ENCODE peak calls at places on chromosomes 1 and 21, in ten cellular contexts. E is keratinocyte; Q is heart right ventricle; C is cardiac muscle cell; T is OCI-LY7; M is CD4-positive, alpha-beta T cell; V is aorta; O is sigmoid colon; U is right cardiac atrium; F is suprapubic skin. K is an unnamed sample.

GRCh38 chr1:219988818-219989217 is 57.5 kb downstream of the EPRS1 start:
- DNase-seq in E (no peak), Q (no peak), C (no peak), T (no peak), M (no peak), V (no peak), O (no peak), U (no peak), F (no peak), K (no peak)

GRCh38 chr1:94160811-94161210 is 39.9 kb upstream of the ABCA4 start:
- DNase-seq in E (no peak), Q (no peak), C (no peak), T (no peak), M (no peak), V (no peak), O (no peak), U (no peak), F (no peak), K (no peak)

GRCh38 chr1:189131576-189131975 is 1346.1 kb downstream of the BRINP3 start:
- DNase-seq in E (no peak), Q (no peak), C (no peak), T (no peak), M (no peak), V (no peak), O (no peak), U (no peak), F (no peak), K (no peak)

GRCh38 chr1:83846138-83846537 is 152.8 kb downstream of the TTLL7 start:
- DNase-seq in E (no peak), Q (no peak), C (no peak), T (no peak), M (no peak), V (no peak), O (no peak), U (no peak), F (no peak), K (no peak)

GRCh38 chr1:209674957-209675566 is at the start of gene G0S2:
- DNase-seq in E (no peak), Q (peak), C (peak), T (no peak), M (peak), V (peak), O (peak), U (peak), F (no peak), K (no peak)

GRCh38 chr21:18608226-18608625 is 204.6 kb upstream of the TMPRSS15 start:
- DNase-seq in E (no peak), Q (no peak), C (no peak), T (no peak), M (no peak), V (no peak), O (no peak), U (no peak), F (no peak), K (no peak)

GRCh38 chr1:227940791-227941241 is 6.9 kb downstream of the WNT9A start:
- DNase-seq in E (no peak), Q (no peak), C (no peak), T (no peak), M (no peak), V (no peak), O (peak), U (peak), F (peak), K (no peak)

GRCh38 chr1:109385417-109385816 is 12.3 kb downstream of the SORT1 start:
- DNase-seq in E (no peak), Q (peak), C (no peak), T (no peak), M (no peak), V (peak), O (peak), U (peak), F (no peak), K (no peak)

GRCh38 chr1:81834921-81835698 is 34.4 kb downstream of the ADGRL2 start:
- DNase-seq in E (no peak), Q (peak), C (no peak), T (no peak), M (no peak), V (no peak), O (no peak), U (peak), F (no peak), K (no peak)

GRCh38 chr1:12009318-12010001 is 9.8 kb upstream of the MIIP start:
- DNase-seq in E (no peak), Q (no peak), C (no peak), T (no peak), M (no peak), V (no peak), O (no peak), U (no peak), F (no peak), K (no peak)

GRCh38 chr1:153058154-153058553 is 842 bp upstream of the SPRR2A start:
- DNase-seq in E (no peak), Q (no peak), C (no peak), T (no peak), M (no peak), V (no peak), O (no peak), U (no peak), F (no peak), K (no peak)

GRCh38 chr1:62423580-62424242 is 13.1 kb upstream of the USP1 start:
- DNase-seq in E (no peak), Q (no peak), C (no peak), T (no peak), M (no peak), V (no peak), O (no peak), U (no peak), F (no peak), K (no peak)

GRCh38 chr1:246724725-246725095 is 501 bp downstream of the SCCPDH start:
- DNase-seq in E (no peak), Q (no peak), C (peak), T (no peak), M (no peak), V (no peak), O (no peak), U (no peak), F (no peak), K (no peak)

GRCh38 chr1:169601096-169601881 is 15.0 kb upstream of the F5 start:
- DNase-seq in E (no peak), Q (no peak), C (peak), T (peak), M (no peak), V (no peak), O (no peak), U (no peak), F (no peak), K (no peak)

GRCh38 chr1:51627672-51628071 is 10.8 kb downstream of the OSBPL9 start:
- DNase-seq in E (no peak), Q (no peak), C (peak), T (peak), M (no peak), V (no peak), O (no peak), U (no peak), F (no peak), K (no peak)

GRCh38 chr1:205504311-205505075 is at the start of gene CDK18:
- DNase-seq in E (peak), Q (peak), C (peak), T (peak), M (peak), V (peak), O (peak), U (peak), F (peak), K (no peak)

GRCh38 chr1:8373547-8374270 is 55.8 kb downstream of the SLC45A1 start:
- DNase-seq in E (no peak), Q (peak), C (peak), T (no peak), M (no peak), V (peak), O (peak), U (peak), F (no peak), K (no peak)

GRCh38 chr1:22662318-22662717 is 9.3 kb downstream of the C1QB start:
- DNase-seq in E (no peak), Q (no peak), C (peak), T (peak), M (no peak), V (peak), O (no peak), U (no peak), F (no peak), K (no peak)

GRCh38 chr1:15248238-15248637 is 1.2 kb downstream of the FHAD1 start:
- DNase-seq in E (no peak), Q (no peak), C (no peak), T (no peak), M (no peak), V (no peak), O (no peak), U (no peak), F (no peak), K (no peak)

GRCh38 chr1:112957133-112957812 is 1.3 kb upstream of the SLC16A1 start:
- DNase-seq in E (no peak), Q (peak), C (peak), T (peak), M (peak), V (no peak), O (peak), U (no peak), F (no peak), K (no peak)

GRCh38 chr1:17686258-17686657 is 68.9 kb upstream of the ACTL8 start:
- DNase-seq in E (no peak), Q (no peak), C (no peak), T (no peak), M (no peak), V (no peak), O (no peak), U (no peak), F (no peak), K (no peak)

GRCh38 chr1:32764826-32765545 is 52.2 kb downstream of the YARS1 start:
- DNase-seq in E (no peak), Q (no peak), C (no peak), T (no peak), M (no peak), V (no peak), O (no peak), U (no peak), F (no peak), K (no peak)

GRCh38 chr1:29256979-29257804 is 20.9 kb downstream of the PTPRU start:
- DNase-seq in E (no peak), Q (no peak), C (peak), T (no peak), M (no peak), V (no peak), O (peak), U (no peak), F (no peak), K (no peak)

GRCh38 chr1:40162791-40163441 is 1.7 kb downstream of the RLF start:
- DNase-seq in E (no peak), Q (no peak), C (no peak), T (no peak), M (no peak), V (no peak), O (no peak), U (no peak), F (no peak), K (no peak)
- H3K27ac ChIP-seq in E (peak), Q (no peak), C (peak), T (no peak), M (no peak), V (no peak), O (no peak), U (no peak), F (no peak), K (no peak)

GRCh38 chr1:157721985-157722384 is 21.4 kb upstream of the FCRL3 start:
- DNase-seq in E (no peak), Q (no peak), C (no peak), T (peak), M (no peak), V (no peak), O (no peak), U (no peak), F (no peak), K (no peak)

GRCh38 chr1:157725214-157725577 is 24.6 kb upstream of the FCRL3 start:
- DNase-seq in E (no peak), Q (no peak), C (no peak), T (peak), M (no peak), V (no peak), O (no peak), U (no peak), F (no peak), K (no peak)

GRCh38 chr1:157723157-157723556 is 22.6 kb upstream of the FCRL3 start:
- DNase-seq in E (no peak), Q (no peak), C (no peak), T (no peak), M (no peak), V (no peak), O (no peak), U (no peak), F (no peak), K (no peak)

DNA sequence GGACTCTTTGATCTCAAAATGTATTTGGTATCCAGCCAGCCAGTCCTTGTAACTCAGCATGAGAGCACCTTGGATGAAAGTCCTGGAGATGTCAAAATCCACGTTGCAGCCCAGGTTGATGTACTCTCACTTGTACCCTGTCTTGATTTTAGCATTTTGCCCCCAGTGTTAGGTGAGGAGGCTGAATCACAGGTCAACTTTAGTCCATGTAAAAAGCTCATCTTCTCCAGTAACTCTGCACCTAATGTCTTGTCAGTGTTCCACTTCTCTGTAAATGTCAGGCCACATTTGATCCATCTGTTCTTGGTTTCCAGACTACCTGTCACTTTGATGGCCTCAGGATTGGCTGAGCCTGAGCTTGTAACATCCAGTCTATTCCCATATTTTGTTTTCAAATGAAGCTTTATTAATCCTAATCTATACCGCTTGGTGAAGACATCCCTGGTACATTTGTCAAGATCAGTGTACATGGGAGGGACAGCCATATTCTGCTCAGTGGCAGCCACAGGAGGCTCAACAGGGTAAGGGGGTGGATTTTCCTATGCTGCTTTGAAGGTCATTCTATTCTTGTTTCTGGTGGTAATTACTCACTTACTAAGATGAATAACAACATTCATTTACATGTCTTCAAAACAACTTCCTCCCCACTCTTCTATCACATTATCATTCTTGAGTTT is 24.1 kb upstream of the FCRL3 start:
- DNase-seq in E (no peak), Q (no peak), C (no peak), T (peak), M (no peak), V (no peak), O (no peak), U (no peak), F (no peak), K (no peak)
- H3K27ac ChIP-seq in E (no peak), Q (no peak), C (no peak), T (peak), M (no peak), V (no peak), O (no peak), U (no peak), F (no peak), K (no peak)

GRCh38 chr1:214281030-214281901 is at the start of gene SMYD2:
- DNase-seq in E (peak), Q (peak), C (peak), T (peak), M (peak), V (peak), O (peak), U (peak), F (no peak), K (peak)
- H3K27ac ChIP-seq in E (peak), Q (peak), C (peak), T (peak), M (peak), V (peak), O (peak), U (peak), F (peak), K (peak)

DNA sequence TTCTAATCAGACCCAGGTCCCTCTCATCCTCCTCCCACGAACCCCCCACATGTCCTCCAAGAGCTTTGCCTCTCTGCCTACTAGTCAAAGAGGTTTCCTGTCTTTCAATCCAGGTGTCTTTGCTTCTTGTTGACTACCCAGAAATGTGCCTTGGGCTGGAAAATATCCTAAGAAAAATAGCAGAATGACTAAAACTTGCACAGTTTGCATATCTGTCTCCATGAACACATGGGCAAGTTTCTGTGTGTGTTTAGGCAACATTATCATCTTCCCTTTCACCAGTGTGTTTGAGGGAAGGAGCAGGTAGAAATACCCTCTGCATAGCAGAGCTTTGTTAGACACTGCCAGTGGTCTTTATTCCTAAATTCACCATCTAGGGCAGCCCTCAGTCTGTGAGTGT is 1.5 kb downstream of the C1orf116 start:
- DNase-seq in E (no peak), Q (no peak), C (no peak), T (no peak), M (no peak), V (no peak), O (no peak), U (no peak), F (no peak), K (no peak)
- H3K27ac ChIP-seq in E (peak), Q (no peak), C (no peak), T (no peak), M (no peak), V (no peak), O (no peak), U (no peak), F (peak), K (peak)

DNA sequence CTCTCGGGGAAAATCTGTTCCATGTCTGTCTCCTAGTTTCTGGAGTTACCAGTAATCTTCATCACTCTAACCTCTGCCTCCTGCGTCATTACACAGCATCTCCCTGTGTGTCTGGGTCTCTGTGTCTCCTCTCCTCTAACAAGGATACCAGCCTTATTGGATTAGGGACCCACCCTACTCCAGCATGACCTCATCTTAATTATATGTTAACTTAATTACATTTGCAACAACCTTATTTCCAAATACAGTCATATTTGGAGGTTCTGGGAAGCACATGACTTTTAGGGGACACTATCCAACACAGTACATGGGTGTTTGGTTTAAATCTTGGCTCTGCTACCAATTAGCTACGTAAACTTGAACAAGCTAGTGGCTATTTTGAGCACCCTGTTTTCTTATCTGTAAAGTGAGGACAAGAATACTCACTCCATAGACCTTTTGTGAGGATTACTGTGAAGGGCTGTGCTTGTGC is 83.9 kb upstream of the SGIP1 start:
- DNase-seq in E (no peak), Q (peak), C (peak), T (no peak), M (no peak), V (no peak), O (no peak), U (no peak), F (no peak), K (no peak)
- H3K27ac ChIP-seq in E (no peak), Q (peak), C (peak), T (no peak), M (no peak), V (no peak), O (peak), U (peak), F (no peak), K (no peak)

GRCh38 chr1:192544983-192545393 is 30.6 kb upstream of the RGS1 start:
- DNase-seq in E (no peak), Q (no peak), C (no peak), T (no peak), M (no peak), V (no peak), O (no peak), U (no peak), F (no peak), K (no peak)

GRCh38 chr1:192535916-192536662 is 39.5 kb upstream of the RGS1 start:
- DNase-seq in E (no peak), Q (no peak), C (no peak), T (no peak), M (no peak), V (no peak), O (no peak), U (no peak), F (no peak), K (no peak)

GRCh38 chr1:192538407-192539311 is 36.9 kb upstream of the RGS1 start:
- DNase-seq in E (no peak), Q (peak), C (no peak), T (peak), M (no peak), V (no peak), O (no peak), U (no peak), F (no peak), K (no peak)

GRCh38 chr1:192543445-192543844 is 32.1 kb upstream of the RGS1 start:
- DNase-seq in E (no peak), Q (no peak), C (no peak), T (no peak), M (no peak), V (no peak), O (no peak), U (no peak), F (no peak), K (no peak)

DNA sequence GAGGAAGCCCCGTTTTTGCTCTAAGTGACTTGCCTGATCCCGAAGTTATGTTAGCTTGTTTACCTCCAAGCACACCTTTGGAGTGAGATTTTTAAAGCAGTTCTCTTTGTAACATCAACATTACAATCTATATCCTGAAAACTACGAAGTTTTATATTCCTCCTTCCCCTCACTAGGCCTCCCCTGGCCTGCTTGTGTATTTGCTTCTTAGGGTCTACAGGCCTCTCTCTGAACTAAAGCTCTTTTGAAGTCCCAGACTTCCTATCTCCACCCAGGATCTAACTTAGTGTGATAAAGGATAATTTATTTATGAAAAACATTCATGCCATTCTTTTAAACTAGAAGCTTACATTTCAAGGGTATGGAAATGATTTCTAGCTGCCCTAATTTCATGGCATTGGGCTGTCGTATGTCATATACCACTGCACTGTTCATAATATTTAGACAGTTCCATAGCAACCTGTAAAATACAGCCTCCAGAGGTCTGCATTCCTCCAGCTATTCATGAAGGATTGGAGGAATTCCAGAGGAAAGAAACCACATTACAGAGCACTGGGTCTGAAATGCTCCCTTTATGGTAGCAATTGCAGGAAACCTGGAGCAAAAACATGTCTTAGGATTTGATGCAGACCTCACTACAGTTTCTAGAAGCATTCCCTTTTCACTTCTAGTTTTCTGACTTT is 36.0 kb upstream of the RGS1 start:
- DNase-seq in E (no peak), Q (no peak), C (peak), T (no peak), M (no peak), V (no peak), O (no peak), U (no peak), F (no peak), K (no peak)
- H3K27ac ChIP-seq in E (peak), Q (no peak), C (peak), T (peak), M (peak), V (peak), O (peak), U (no peak), F (peak), K (no peak)

GRCh38 chr1:56520202-56520601 is 59.2 kb downstream of the PLPP3 start:
- DNase-seq in E (no peak), Q (no peak), C (no peak), T (no peak), M (no peak), V (no peak), O (no peak), U (no peak), F (no peak), K (no peak)

GRCh38 chr1:56516539-56517252 is 62.7 kb downstream of the PLPP3 start:
- DNase-seq in E (peak), Q (no peak), C (no peak), T (peak), M (no peak), V (no peak), O (no peak), U (no peak), F (no peak), K (peak)

GRCh38 chr1:56513095-56513494 is 66.3 kb downstream of the PLPP3 start:
- DNase-seq in E (no peak), Q (peak), C (no peak), T (no peak), M (no peak), V (no peak), O (no peak), U (no peak), F (no peak), K (no peak)

GRCh38 chr1:56515898-56516538 is 63.3 kb downstream of the PLPP3 start:
- DNase-seq in E (no peak), Q (no peak), C (no peak), T (no peak), M (no peak), V (no peak), O (no peak), U (no peak), F (no peak), K (no peak)

GRCh38 chr1:56517404-56518130 is 61.8 kb downstream of the PLPP3 start:
- DNase-seq in E (no peak), Q (no peak), C (no peak), T (no peak), M (no peak), V (no peak), O (no peak), U (no peak), F (no peak), K (no peak)
- H3K27ac ChIP-seq in E (peak), Q (no peak), C (no peak), T (no peak), M (no peak), V (no peak), O (no peak), U (no peak), F (peak), K (peak)

GRCh38 chr1:196669051-196669450 is 17.2 kb downstream of the CFH start:
- DNase-seq in E (no peak), Q (no peak), C (no peak), T (no peak), M (no peak), V (no peak), O (no peak), U (no peak), F (no peak), K (no peak)
- H3K27ac ChIP-seq in E (no peak), Q (no peak), C (no peak), T (no peak), M (no peak), V (no peak), O (no peak), U (no peak), F (no peak), K (no peak)